ENCODE peak calls at places on chromosomes 7 and 10, in six cellular contexts. Q, H, K, G, O and L are unnamed samples.

GRCh38 chr7:36469236-36469635 is 79.6 kb downstream of the ANLN start:
- DNase-seq in Q (no peak), H (no peak), K (no peak), G (no peak), O (no peak), L (no peak)

GRCh38 chr10:98425511-98426352 is 10.8 kb upstream of the PYROXD2 start:
- DNase-seq in Q (peak; percentile 83), H (no peak), K (peak; percentile 72), G (no peak), O (peak; percentile 37), L (no peak)

GRCh38 chr10:17200885-17201164 is 647 bp downstream of the TRDMT1 start:
- DNase-seq in Q (no peak), H (peak; percentile 60), K (no peak), G (peak; percentile 53), O (no peak), L (no peak)

GRCh38 chr7:20158684-20159083 is 58.5 kb downstream of the MACC1 start:
- DNase-seq in Q (no peak), H (no peak), K (no peak), G (no peak), O (no peak), L (no peak)

GRCh38 chr10:71777213-71777985 is 4.1 kb upstream of the VSIR start:
- DNase-seq in Q (no peak), H (no peak), K (no peak), G (no peak), O (no peak), L (no peak)

GRCh38 chr7:136585954-136586670 is 282.3 kb upstream of the CHRM2 start:
- DNase-seq in Q (no peak), H (no peak), K (no peak), G (no peak), O (no peak), L (no peak)

GRCh38 chr7:28903779-28904538 is 54.2 kb downstream of the TRIL start:
- DNase-seq in Q (no peak), H (no peak), K (no peak), G (no peak), O (no peak), L (no peak)

GRCh38 chr7:47777531-47778152 is 170.6 kb downstream of the PKD1L1 start:
- DNase-seq in Q (no peak), H (no peak), K (no peak), G (no peak), O (no peak), L (no peak)

GRCh38 chr10:5478694-5479305 is 20.6 kb downstream of the CALML5 start:
- DNase-seq in Q (no peak), H (no peak), K (no peak), G (no peak), O (no peak), L (no peak)

GRCh38 chr7:45460379-45460778 is 113.8 kb upstream of the ADCY1 start:
- DNase-seq in Q (no peak), H (no peak), K (no peak), G (no peak), O (no peak), L (no peak)

GRCh38 chr10:88928254-88928653 is 24.3 kb downstream of the ACTA2 start:
- DNase-seq in Q (no peak), H (no peak), K (no peak), G (no peak), O (no peak), L (no peak)

GRCh38 chr10:110475722-110476515 is 21.8 kb upstream of the DUSP5 start:
- DNase-seq in Q (no peak), H (no peak), K (no peak), G (no peak), O (no peak), L (no peak)

GRCh38 chr10:78905940-78906308 is 162.8 kb upstream of the ZMIZ1 start:
- DNase-seq in Q (no peak), H (no peak), K (peak; percentile 54), G (no peak), O (no peak), L (no peak)

GRCh38 chr7:7647495-7648036 is 7.0 kb downstream of the UMAD1 start:
- DNase-seq in Q (no peak), H (no peak), K (no peak), G (no peak), O (no peak), L (no peak)

GRCh38 chr10:43926371-43926770 is 277.7 kb upstream of the ZNF32 start:
- DNase-seq in Q (no peak), H (no peak), K (no peak), G (no peak), O (no peak), L (no peak)

GRCh38 chr7:104923010-104923421 is 91.0 kb upstream of the KMT2E start:
- DNase-seq in Q (peak; percentile 73), H (peak; percentile 82), K (peak; percentile 86), G (peak; percentile 38), O (peak; percentile 55), L (no peak)

GRCh38 chr10:47256753-47257336 is 43.2 kb upstream of the GDF10 start:
- DNase-seq in Q (no peak), H (no peak), K (no peak), G (no peak), O (no peak), L (no peak)

GRCh38 chr7:123674399-123675091 is 18.9 kb downstream of the LMOD2 start:
- DNase-seq in Q (no peak), H (no peak), K (no peak), G (no peak), O (no peak), L (no peak)

GRCh38 chr10:43295436-43295835 is 28.6 kb upstream of the RASGEF1A start:
- DNase-seq in Q (no peak), H (no peak), K (no peak), G (no peak), O (no peak), L (no peak)

GRCh38 chr7:68629-69028 is 123.7 kb upstream of the FAM20C start:
- DNase-seq in Q (no peak), H (no peak), K (no peak), G (peak; percentile 22), O (no peak), L (no peak)

GRCh38 chr7:128115326-128115820 is 84.1 kb upstream of the LRRC4 start:
- DNase-seq in Q (no peak), H (no peak), K (no peak), G (no peak), O (no peak), L (no peak)

GRCh38 chr10:60041489-60042133 is 135.3 kb upstream of the CCDC6 start:
- DNase-seq in Q (no peak), H (no peak), K (no peak), G (no peak), O (no peak), L (no peak)

GRCh38 chr10:17144757-17145156 is 15.1 kb upstream of the CUBN start:
- DNase-seq in Q (no peak), H (no peak), K (no peak), G (no peak), O (no peak), L (no peak)

GRCh38 chr7:130099331-130099730 is 29.0 kb downstream of the KLHDC10 start:
- DNase-seq in Q (no peak), H (no peak), K (no peak), G (no peak), O (no peak), L (no peak)

GRCh38 chr7:27784399-27785053 is 44.6 kb downstream of the TAX1BP1 start:
- DNase-seq in Q (no peak), H (no peak), K (peak; percentile 25), G (no peak), O (peak; percentile 14), L (no peak)

GRCh38 chr10:905972-906371 is 25.5 kb downstream of the LARP4B start:
- DNase-seq in Q (no peak), H (no peak), K (no peak), G (no peak), O (no peak), L (no peak)

GRCh38 chr10:24383681-24384106 is 174.8 kb downstream of the KIAA1217 start:
- DNase-seq in Q (peak; percentile 83), H (peak; percentile 92), K (peak; percentile 26), G (peak; percentile 56), O (no peak), L (peak; percentile 75)

GRCh38 chr10:78867555-78867939 is 201.2 kb upstream of the ZMIZ1 start:
- DNase-seq in Q (no peak), H (no peak), K (no peak), G (no peak), O (no peak), L (no peak)

GRCh38 chr7:131105294-131105802 is 222.3 kb upstream of the MKLN1 start:
- DNase-seq in Q (peak; percentile 37), H (no peak), K (no peak), G (peak; percentile 32), O (no peak), L (no peak)

GRCh38 chr7:43328785-43329380 is 216.4 kb downstream of the HECW1 start:
- DNase-seq in Q (no peak), H (no peak), K (no peak), G (no peak), O (no peak), L (no peak)

GRCh38 chr7:123865517-123866117 is 20.6 kb downstream of the HYAL4 start:
- DNase-seq in Q (peak; percentile 42), H (peak; percentile 51), K (peak; percentile 58), G (no peak), O (peak; percentile 47), L (no peak)

GRCh38 chr7:945147-945555 is 9.3 kb downstream of the ADAP1 start:
- DNase-seq in Q (no peak), H (no peak), K (no peak), G (no peak), O (no peak), L (no peak)

GRCh38 chr7:95342642-95343252 is 18.4 kb upstream of the PON1 start:
- DNase-seq in Q (peak; percentile 18), H (no peak), K (peak; percentile 16), G (no peak), O (no peak), L (no peak)
- TF ChIP-seq CTCF in Q (no peak), H (no peak), K (peak; percentile 22), G (no peak), O (peak; percentile 47), L (no peak)

GRCh38 chr7:101804642-101805401 is 12.6 kb upstream of the CUX1 start:
- DNase-seq in Q (peak; percentile 73), H (no peak), K (peak; percentile 45), G (no peak), O (no peak), L (no peak)
- TF ChIP-seq CTCF in Q (peak; percentile 82), H (no peak), K (peak; percentile 50), G (no peak), O (peak; percentile 57), L (no peak)

GRCh38 chr7:100874577-100875355 is at the start of gene SRRT:
- DNase-seq in Q (peak; percentile 98), H (peak; percentile 99), K (peak; percentile 100), G (peak; percentile 99), O (peak; percentile 98), L (peak; percentile 95)
- TF ChIP-seq CTCF in Q (no peak), H (peak; percentile 35), K (peak; percentile 40), G (peak; percentile 67), O (peak; percentile 55), L (peak; percentile 45)

DNA sequence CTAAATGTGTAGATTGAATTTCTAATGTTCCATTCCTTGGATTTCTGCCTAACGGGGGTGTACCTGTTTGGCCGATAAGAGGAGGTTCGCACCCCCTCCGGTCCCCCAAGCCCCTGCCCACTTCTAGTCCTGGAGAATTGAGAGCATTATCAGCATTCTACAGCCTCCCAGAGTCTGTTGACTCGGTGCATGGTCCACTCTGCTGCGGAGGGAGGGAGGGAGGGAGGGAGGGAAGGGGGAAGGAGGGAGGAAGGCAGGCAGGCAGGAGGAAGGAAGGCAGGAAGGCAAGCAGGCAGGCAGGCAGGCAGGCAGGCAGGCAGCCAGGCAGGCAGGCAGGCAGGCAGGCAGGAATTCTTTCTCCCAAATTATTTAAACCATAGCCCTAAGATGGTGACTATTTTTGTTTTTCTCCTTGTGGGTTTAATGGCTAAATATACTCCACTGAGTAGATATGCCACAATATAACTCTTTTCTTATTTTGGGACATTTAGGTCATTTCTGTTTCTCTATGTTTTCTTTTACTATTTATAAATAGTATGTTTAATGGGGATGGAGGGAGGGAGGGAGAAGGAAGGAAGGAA is 69.5 kb upstream of the CHST15 start:
- DNase-seq in Q (no peak), H (no peak), K (no peak), G (no peak), O (no peak), L (no peak)
- TF ChIP-seq CTCF in Q (no peak), H (no peak), K (no peak), G (no peak), O (no peak), L (no peak)